ENCODE peak calls at places on chromosome 7, in ten cellular contexts. X, S, G, R, K, D, C, W, F and P are unnamed samples.

GRCh38 chr7:55128693-55129394 is 110.0 kb downstream of the EGFR start:
- DNase-seq in X (no peak), S (peak; percentile 80), G (no peak), R (no peak), K (peak; percentile 57), D (no peak), C (no peak), W (no peak), F (no peak), P (peak; percentile 76)

GRCh38 chr7:133491846-133492652 is 239.2 kb downstream of the EXOC4 start:
- DNase-seq in X (no peak), S (no peak), G (no peak), R (no peak), K (peak; percentile 45), D (no peak), C (no peak), W (no peak), F (no peak), P (no peak)

GRCh38 chr7:137001478-137001877 is 133.0 kb downstream of the CHRM2 start:
- DNase-seq in X (no peak), S (no peak), G (no peak), R (no peak), K (no peak), D (no peak), C (no peak), W (no peak), F (no peak), P (no peak)

GRCh38 chr7:43838201-43838659 is 31.1 kb downstream of the MRPS24 start:
- DNase-seq in X (no peak), S (no peak), G (no peak), R (no peak), K (no peak), D (no peak), C (no peak), W (no peak), F (no peak), P (no peak)

GRCh38 chr7:12572941-12573340 is 2.4 kb downstream of the SCIN start:
- DNase-seq in X (no peak), S (no peak), G (no peak), R (no peak), K (no peak), D (no peak), C (no peak), W (no peak), F (no peak), P (no peak)

GRCh38 chr7:155856656-155857055 is 44.4 kb upstream of the SHH start:
- DNase-seq in X (no peak), S (no peak), G (no peak), R (no peak), K (no peak), D (no peak), C (no peak), W (no peak), F (no peak), P (no peak)

GRCh38 chr7:74290590-74290950 is 1.4 kb downstream of the CLIP2 start:
- DNase-seq in X (no peak), S (no peak), G (peak; percentile 49), R (no peak), K (no peak), D (no peak), C (no peak), W (no peak), F (no peak), P (no peak)

GRCh38 chr7:140230862-140231778 is 54.3 kb upstream of the KDM7A start:
- DNase-seq in X (no peak), S (peak; percentile 42), G (peak; percentile 85), R (peak; percentile 53), K (no peak), D (peak; percentile 79), C (peak; percentile 29), W (peak; percentile 37), F (peak; percentile 94), P (peak; percentile 37)

GRCh38 chr7:151886783-151887182 is 9.9 kb upstream of the PRKAG2 start:
- DNase-seq in X (no peak), S (no peak), G (no peak), R (no peak), K (no peak), D (no peak), C (no peak), W (no peak), F (no peak), P (no peak)

GRCh38 chr7:44325811-44326241 is 432 bp upstream of the CAMK2B start:
- DNase-seq in X (no peak), S (no peak), G (peak; percentile 30), R (no peak), K (no peak), D (no peak), C (no peak), W (no peak), F (no peak), P (no peak)

GRCh38 chr7:164882-165660 is 27.3 kb upstream of the FAM20C start:
- DNase-seq in X (no peak), S (no peak), G (no peak), R (no peak), K (no peak), D (no peak), C (no peak), W (no peak), F (no peak), P (no peak)

GRCh38 chr7:46026741-46027140 is 105.7 kb upstream of the IGFBP3 start:
- DNase-seq in X (no peak), S (no peak), G (no peak), R (no peak), K (no peak), D (no peak), C (no peak), W (no peak), F (no peak), P (no peak)

GRCh38 chr7:135855836-135856235 is 107.2 kb upstream of the FAM180A start:
- DNase-seq in X (no peak), S (no peak), G (no peak), R (no peak), K (no peak), D (no peak), C (no peak), W (peak; percentile 40), F (no peak), P (no peak)